ENCODE peak calls at places on chromosomes 4 and X, in nine cellular contexts. Q is A549, O is PC-9, F is DND-41, A is OCI-LY7, B is PC-3, N is fibroblast of lung, R is mammary epithelial cell, U is H9. L is an unnamed sample.
A peak's percentile ranks its signal among the peaks of the same experiment; 100 is the strongest.

GRCh38 chrX:8433296-8434094 is 31.1 kb upstream of the VCX3B start:
- DNase-seq in Q (no peak), O (peak; percentile 3), F (no peak), A (no peak), B (peak; percentile 13), N (no peak), R (peak; percentile 53), U (no peak), L (no peak)

GRCh38 chr4:23324291-23324690 is 565.6 kb downstream of the PPARGC1A start:
- DNase-seq in Q (no peak), O (peak; percentile 32), F (no peak), A (no peak), B (peak; percentile 74), N (peak; percentile 5), R (peak; percentile 41), U (no peak), L (no peak)

GRCh38 chrX:119292445-119292844 is 56.4 kb downstream of the PGRMC1 start:
- DNase-seq in Q (no peak), O (no peak), F (no peak), A (no peak), B (peak; percentile 32), N (no peak), R (peak; percentile 11), U (no peak), L (no peak)

GRCh38 chr4:54658321-54659093 is 750 bp downstream of the KIT start:
- DNase-seq in Q (no peak), O (no peak), F (no peak), A (no peak), B (peak; percentile 36), N (peak; percentile 28), R (peak; percentile 21), U (peak; percentile 54), L (peak; percentile 62)

GRCh38 chr4:7507381-7507780 is 72.7 kb upstream of the PSAPL1 start:
- DNase-seq in Q (no peak), O (no peak), F (no peak), A (no peak), B (no peak), N (no peak), R (no peak), U (no peak), L (no peak)

GRCh38 chr4:158821228-158822009 is 52.6 kb downstream of the FNIP2 start:
- DNase-seq in Q (no peak), O (no peak), F (no peak), A (no peak), B (no peak), N (no peak), R (no peak), U (no peak), L (no peak)

GRCh38 chrX:2584216-2584615 is 83.4 kb upstream of the DHRSX start:
- DNase-seq in Q (no peak), O (no peak), F (no peak), A (no peak), B (no peak), N (no peak), R (no peak), U (peak; percentile 40), L (no peak)

GRCh38 chr4:20760053-20760452 is 59.8 kb downstream of the PACRGL start:
- DNase-seq in Q (no peak), O (no peak), F (no peak), A (peak; percentile 4), B (peak; percentile 36), N (peak; percentile 6), R (no peak), U (peak; percentile 28), L (no peak)

GRCh38 chrX:11663875-11664210 is 1.9 kb downstream of the ARHGAP6 start:
- DNase-seq in Q (no peak), O (no peak), F (no peak), A (no peak), B (no peak), N (peak; percentile 22), R (no peak), U (no peak), L (no peak)

GRCh38 chrX:107549504-107549903 is 78.8 kb upstream of the PRPS1 start:
- DNase-seq in Q (no peak), O (no peak), F (peak; percentile 12), A (no peak), B (no peak), N (no peak), R (no peak), U (no peak), L (no peak)

GRCh38 chr4:84994280-84994679 is 27.8 kb upstream of the WDFY3 start:
- DNase-seq in Q (no peak), O (no peak), F (no peak), A (no peak), B (no peak), N (peak; percentile 5), R (peak; percentile 5), U (peak; percentile 37), L (no peak)

GRCh38 chrX:75623535-75623934 is 100.7 kb upstream of the ZDHHC15 start:
- DNase-seq in Q (no peak), O (no peak), F (peak; percentile 15), A (no peak), B (no peak), N (no peak), R (no peak), U (no peak), L (no peak)

GRCh38 chr4:6469144-6469543 is 3.3 kb downstream of the PPP2R2C start:
- DNase-seq in Q (no peak), O (no peak), F (no peak), A (no peak), B (no peak), N (no peak), R (no peak), U (peak; percentile 7), L (no peak)

GRCh38 chrX:68808686-68809357 is 20.0 kb upstream of the EFNB1 start:
- DNase-seq in Q (no peak), O (no peak), F (no peak), A (no peak), B (peak; percentile 11), N (no peak), R (no peak), U (peak; percentile 57), L (no peak)

GRCh38 chrX:132040066-132040465 is 17.0 kb downstream of the STK26 start:
- DNase-seq in Q (no peak), O (no peak), F (no peak), A (no peak), B (no peak), N (no peak), R (no peak), U (no peak), L (no peak)

GRCh38 chrX:139720136-139720535 is 12.2 kb upstream of the MCF2 start:
- DNase-seq in Q (peak; percentile 4), O (peak; percentile 7), F (no peak), A (no peak), B (peak; percentile 15), N (peak; percentile 7), R (peak; percentile 1), U (peak; percentile 50), L (peak; percentile 11)

GRCh38 chr4:186831574-186831973 is 107.9 kb upstream of the FAT1 start:
- DNase-seq in Q (no peak), O (no peak), F (no peak), A (no peak), B (peak; percentile 23), N (no peak), R (peak; percentile 69), U (no peak), L (no peak)
- H3K4me2 ChIP-seq in Q (no peak overlapping the region), O (no peak overlapping the region), F (no peak overlapping the region), A (no peak overlapping the region), B (no peak overlapping the region), N (no peak overlapping the region), R (no peak overlapping the region), U (no peak overlapping the region), L (no peak overlapping the region)

DNA sequence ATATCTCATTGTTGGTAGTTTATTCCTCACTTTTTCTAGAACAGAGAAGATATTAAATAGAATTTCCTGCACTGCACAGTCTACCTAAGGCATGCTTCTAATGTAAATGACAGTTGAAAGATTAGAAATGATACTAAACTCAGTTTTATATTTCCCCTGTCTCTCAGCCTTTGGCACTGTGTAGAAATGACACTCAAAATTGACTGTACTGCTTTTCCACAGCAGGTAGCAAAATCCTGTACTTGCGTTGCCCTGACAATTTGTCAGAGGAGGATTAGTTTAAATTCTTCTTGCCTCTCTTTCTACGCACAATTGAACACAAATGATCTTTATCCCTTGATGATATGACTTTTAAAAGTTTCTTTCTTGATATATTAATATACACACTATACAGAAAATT is 347.6 kb downstream of the SPOCK3 start:
- DNase-seq in Q (no peak), O (no peak), F (no peak), A (no peak), B (no peak), N (no peak), R (no peak), U (no peak), L (no peak)
- TF ChIP-seq CTCF in Q (no peak), O (no peak), F (no peak), A (no peak), B (no peak), N (no peak), R (no peak), U (no peak), L (no peak)

GRCh38 chr4:3851211-3851610 is 85.0 kb downstream of the ADRA2C start:
- DNase-seq in Q (no peak), O (no peak), F (no peak), A (no peak), B (no peak), N (no peak), R (peak; percentile 47), U (peak; percentile 84), L (no peak)

GRCh38 chr4:3853388-3854035 is 87.3 kb downstream of the ADRA2C start:
- DNase-seq in Q (no peak), O (no peak), F (no peak), A (no peak), B (no peak), N (no peak), R (no peak), U (no peak), L (no peak)

GRCh38 chr4:3852751-3853150 is 86.6 kb downstream of the ADRA2C start:
- DNase-seq in Q (no peak), O (no peak), F (no peak), A (no peak), B (no peak), N (no peak), R (no peak), U (no peak), L (no peak)

GRCh38 chr4:3851881-3852280 is 85.7 kb downstream of the ADRA2C start:
- DNase-seq in Q (no peak), O (no peak), F (no peak), A (no peak), B (no peak), N (no peak), R (no peak), U (no peak), L (no peak)

GRCh38 chr4:3852309-3852708 is 86.1 kb downstream of the ADRA2C start:
- DNase-seq in Q (no peak), O (no peak), F (no peak), A (no peak), B (no peak), N (no peak), R (no peak), U (peak; percentile 82), L (no peak)
- H3K4me2 ChIP-seq in Q (no peak overlapping the region), O (no peak overlapping the region), F (no peak overlapping the region), A (no peak overlapping the region), B (no peak overlapping the region), N (no peak overlapping the region), R (no peak overlapping the region), U (no peak overlapping the region), L (no peak overlapping the region)

DNA sequence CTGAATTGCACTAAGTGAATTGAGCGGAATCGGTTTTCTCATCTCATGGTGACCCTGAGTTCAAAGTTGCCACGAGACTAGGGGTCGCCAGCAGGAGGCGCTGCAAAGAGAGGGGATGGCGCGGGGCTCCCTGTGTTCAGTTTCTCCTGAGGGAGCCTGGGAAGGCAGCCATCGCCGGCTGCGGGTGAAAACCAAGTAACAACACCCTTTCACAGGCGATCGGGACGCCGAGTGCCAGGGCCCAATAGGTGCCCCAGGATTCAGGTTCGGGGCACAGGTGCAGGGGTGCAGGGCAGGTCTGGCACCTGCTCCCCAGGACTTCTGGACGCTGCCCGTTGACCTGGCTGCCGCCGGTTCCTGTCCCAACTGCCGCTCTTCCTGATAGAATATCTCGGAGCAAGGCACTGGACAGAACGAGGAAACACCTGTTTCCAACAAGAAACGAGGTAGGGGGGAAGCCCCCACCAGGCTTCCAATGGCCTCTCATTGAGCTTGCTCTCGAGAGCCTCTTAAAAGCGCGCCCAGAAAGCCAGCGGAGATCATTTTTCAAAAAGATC is 1.1 kb upstream of the FGF16 start:
- DNase-seq in Q (no peak), O (no peak), F (no peak), A (no peak), B (no peak), N (no peak), R (no peak), U (peak; percentile 60), L (peak; percentile 86)
- TF ChIP-seq CTCF in Q (no peak), O (no peak), F (no peak), A (peak; percentile 32), B (no peak), N (peak; percentile 35), R (peak; percentile 31), U (peak; percentile 71), L (peak; percentile 26)

L was measured in endothelial cell of umbilical vein.